ENCODE peak calls at places on chromosomes 4 and X, in six cellular contexts. One of them, this sample, is unnamed.

GRCh38 chrX:3320471-3321046 is 25.9 kb downstream of the MXRA5 start:
- DNase-seq in body of pancreas: no peak
- DNase-seq in trophoblast cell: no peak
- DNase-seq in cortex of kidney: no peak
- DNase-seq in AG09319: no peak
- DNase-seq in H7: no peak
- DNase-seq in this sample: no peak

GRCh38 chr4:31175242-31175910 is 455.2 kb downstream of the PCDH7 start:
- DNase-seq in body of pancreas: no peak
- DNase-seq in trophoblast cell: no peak
- DNase-seq in cortex of kidney: no peak
- DNase-seq in AG09319: no peak
- DNase-seq in H7: no peak
- DNase-seq in this sample: no peak

GRCh38 chr4:1325681-1326635 is 21.1 kb upstream of the UVSSA start:
- DNase-seq in body of pancreas: no peak
- DNase-seq in trophoblast cell: no peak
- DNase-seq in cortex of kidney: no peak
- DNase-seq in AG09319: no peak
- DNase-seq in H7: no peak
- DNase-seq in this sample: no peak

GRCh38 chrX:37423864-37424569 is 74.9 kb downstream of the PRRG1 start:
- DNase-seq in body of pancreas: no peak
- DNase-seq in trophoblast cell: no peak
- DNase-seq in cortex of kidney: no peak
- DNase-seq in AG09319: no peak
- DNase-seq in H7: no peak
- DNase-seq in this sample: no peak

GRCh38 chr4:82517043-82517442 is 44.7 kb downstream of the TMEM150C start:
- DNase-seq in body of pancreas: no peak
- DNase-seq in trophoblast cell: no peak
- DNase-seq in cortex of kidney: no peak
- DNase-seq in AG09319: no peak
- DNase-seq in H7: no peak
- DNase-seq in this sample: no peak

GRCh38 chrX:16112428-16112827 is 10.9 kb upstream of the GRPR start:
- DNase-seq in body of pancreas: no peak
- DNase-seq in trophoblast cell: no peak
- DNase-seq in cortex of kidney: no peak
- DNase-seq in AG09319: no peak
- DNase-seq in H7: no peak
- DNase-seq in this sample: no peak

GRCh38 chr4:120544838-120545237 is 377.7 kb downstream of the PRDM5 start:
- DNase-seq in body of pancreas: no peak
- DNase-seq in trophoblast cell: no peak
- DNase-seq in cortex of kidney: no peak
- DNase-seq in AG09319: no peak
- DNase-seq in H7: no peak
- DNase-seq in this sample: no peak

GRCh38 chrX:124392794-124393193 is 46.4 kb downstream of the SH2D1A start:
- DNase-seq in body of pancreas: no peak
- DNase-seq in trophoblast cell: no peak
- DNase-seq in cortex of kidney: no peak
- DNase-seq in AG09319: no peak
- DNase-seq in H7: no peak
- DNase-seq in this sample: no peak

GRCh38 chr4:169658970-169659735 is 38.8 kb downstream of the CLCN3 start:
- DNase-seq in body of pancreas: no peak
- DNase-seq in trophoblast cell: no peak
- DNase-seq in cortex of kidney: no peak
- DNase-seq in AG09319: no peak
- DNase-seq in H7: no peak
- DNase-seq in this sample: no peak

GRCh38 chrX:45191820-45192409 is 8.8 kb downstream of the DIPK2B start:
- DNase-seq in body of pancreas: no peak
- DNase-seq in trophoblast cell: no peak
- DNase-seq in cortex of kidney: no peak
- DNase-seq in AG09319: no peak
- DNase-seq in H7: no peak
- DNase-seq in this sample: no peak

GRCh38 chrX:63761639-63762038 is 23.4 kb downstream of the ARHGEF9 start:
- DNase-seq in body of pancreas: no peak
- DNase-seq in trophoblast cell: no peak
- DNase-seq in cortex of kidney: no peak
- DNase-seq in AG09319: no peak
- DNase-seq in H7: no peak
- DNase-seq in this sample: no peak

GRCh38 chr4:159137176-159137575 is 34.3 kb downstream of the RAPGEF2 start:
- DNase-seq in body of pancreas: no peak
- DNase-seq in trophoblast cell: no peak
- DNase-seq in cortex of kidney: no peak
- DNase-seq in AG09319: no peak
- DNase-seq in H7: peak; percentile 8
- DNase-seq in this sample: no peak

GRCh38 chr4:8013976-8014726 is 74.5 kb upstream of the AFAP1 start:
- DNase-seq in body of pancreas: no peak
- DNase-seq in trophoblast cell: no peak
- DNase-seq in cortex of kidney: no peak
- DNase-seq in AG09319: no peak
- DNase-seq in H7: no peak
- DNase-seq in this sample: no peak

GRCh38 chr4:129570326-129570725 is 474.4 kb downstream of the C4orf33 start:
- DNase-seq in body of pancreas: no peak
- DNase-seq in trophoblast cell: no peak
- DNase-seq in cortex of kidney: no peak
- DNase-seq in AG09319: no peak
- DNase-seq in H7: no peak
- DNase-seq in this sample: no peak

GRCh38 chr4:177441061-177441802 is 1.0 kb downstream of the AGA start:
- DNase-seq in body of pancreas: no peak
- DNase-seq in trophoblast cell: no peak
- DNase-seq in cortex of kidney: no peak
- DNase-seq in AG09319: no peak
- DNase-seq in H7: peak; percentile 33
- DNase-seq in this sample: no peak

GRCh38 chr4:4394644-4395043 is 7.7 kb downstream of the NSG1 start:
- DNase-seq in body of pancreas: no peak
- DNase-seq in trophoblast cell: no peak
- DNase-seq in cortex of kidney: no peak
- DNase-seq in AG09319: no peak
- DNase-seq in H7: no peak
- DNase-seq in this sample: no peak

GRCh38 chr4:31391976-31392375 is 671.8 kb downstream of the PCDH7 start:
- DNase-seq in body of pancreas: no peak
- DNase-seq in trophoblast cell: no peak
- DNase-seq in cortex of kidney: no peak
- DNase-seq in AG09319: no peak
- DNase-seq in H7: no peak
- DNase-seq in this sample: no peak

GRCh38 chrX:54820737-54821136 is 13.2 kb downstream of the MAGED2 start:
- DNase-seq in body of pancreas: no peak
- DNase-seq in trophoblast cell: peak; percentile 88
- DNase-seq in cortex of kidney: no peak
- DNase-seq in AG09319: no peak
- DNase-seq in H7: peak; percentile 4
- DNase-seq in this sample: no peak

GRCh38 chr4:21991050-21991449 is 42.5 kb upstream of the KCNIP4 start:
- DNase-seq in body of pancreas: no peak
- DNase-seq in trophoblast cell: no peak
- DNase-seq in cortex of kidney: no peak
- DNase-seq in AG09319: peak; percentile 54
- DNase-seq in H7: no peak
- DNase-seq in this sample: no peak

GRCh38 chr4:106096454-106096853 is 201.2 kb downstream of the NPNT start:
- DNase-seq in body of pancreas: no peak
- DNase-seq in trophoblast cell: no peak
- DNase-seq in cortex of kidney: no peak
- DNase-seq in AG09319: no peak
- DNase-seq in H7: peak; percentile 52
- DNase-seq in this sample: no peak

GRCh38 chr4:56803473-56803872 is 18.0 kb downstream of the SPINK2 start:
- DNase-seq in body of pancreas: no peak
- DNase-seq in trophoblast cell: no peak
- DNase-seq in cortex of kidney: no peak
- DNase-seq in AG09319: no peak
- DNase-seq in H7: no peak
- DNase-seq in this sample: no peak

GRCh38 chr4:164770051-164770724 is 16.3 kb downstream of the SMIM31 start:
- DNase-seq in body of pancreas: no peak
- DNase-seq in trophoblast cell: no peak
- DNase-seq in cortex of kidney: no peak
- DNase-seq in AG09319: no peak
- DNase-seq in H7: no peak
- DNase-seq in this sample: no peak

GRCh38 chr4:52869196-52869595 is 7.1 kb downstream of the RASL11B start:
- DNase-seq in body of pancreas: peak; percentile 16
- DNase-seq in trophoblast cell: no peak
- DNase-seq in cortex of kidney: no peak
- DNase-seq in AG09319: peak; percentile 55
- DNase-seq in H7: peak; percentile 55
- DNase-seq in this sample: no peak

GRCh38 chr4:173910911-173911310 is 372.6 kb downstream of the FBXO8 start:
- DNase-seq in body of pancreas: no peak
- DNase-seq in trophoblast cell: no peak
- DNase-seq in cortex of kidney: no peak
- DNase-seq in AG09319: no peak
- DNase-seq in H7: no peak
- DNase-seq in this sample: no peak

GRCh38 chrX:124098089-124098488 is 136.6 kb downstream of the STAG2 start:
- DNase-seq in body of pancreas: no peak
- DNase-seq in trophoblast cell: no peak
- DNase-seq in cortex of kidney: no peak
- DNase-seq in AG09319: peak; percentile 3
- DNase-seq in H7: no peak
- DNase-seq in this sample: peak; percentile 4

GRCh38 chr4:61827907-61828328 is 627.8 kb downstream of the ADGRL3 start:
- DNase-seq in body of pancreas: no peak
- DNase-seq in trophoblast cell: no peak
- DNase-seq in cortex of kidney: no peak
- DNase-seq in AG09319: no peak
- DNase-seq in H7: no peak
- DNase-seq in this sample: no peak

GRCh38 chr4:160238790-160239189 is 1135.9 kb downstream of the RAPGEF2 start:
- DNase-seq in body of pancreas: no peak
- DNase-seq in trophoblast cell: no peak
- DNase-seq in cortex of kidney: no peak
- DNase-seq in AG09319: no peak
- DNase-seq in H7: no peak
- DNase-seq in this sample: no peak

GRCh38 chr4:153466637-153467153 is 535 bp downstream of the TMEM131L start:
- DNase-seq in body of pancreas: peak; percentile 30
- DNase-seq in trophoblast cell: no peak
- DNase-seq in cortex of kidney: no peak
- DNase-seq in AG09319: no peak
- DNase-seq in H7: no peak
- DNase-seq in this sample: no peak

GRCh38 chr4:158176108-158176507 is 3.3 kb upstream of the GASK1B start:
- DNase-seq in body of pancreas: peak; percentile 45
- DNase-seq in trophoblast cell: peak; percentile 46
- DNase-seq in cortex of kidney: no peak
- DNase-seq in AG09319: no peak
- DNase-seq in H7: no peak
- DNase-seq in this sample: no peak

GRCh38 chrX:96576358-96576757 is 108.3 kb upstream of the DIAPH2 start:
- DNase-seq in body of pancreas: no peak
- DNase-seq in trophoblast cell: no peak
- DNase-seq in cortex of kidney: no peak
- DNase-seq in AG09319: no peak
- DNase-seq in H7: no peak
- DNase-seq in this sample: no peak

This sample was measured in amniotic stem cell.